ENCODE peak calls at places on chromosomes 13 and 19, in ten cellular contexts. D is A549, L is body of pancreas, K is heart left ventricle, G is tibial nerve, S is adrenal gland, B is IMR-90, Y is NB4, X is spleen, V is breast epithelium. U is an unnamed sample.

GRCh38 chr13:33639158-33639557 is 178.8 kb upstream of the RFC3 start:
- DNase-seq in B (peak), L (peak), V (no peak), G (no peak), K (no peak), X (no peak), D (no peak), S (peak), Y (peak), U (peak)

GRCh38 chr13:32228330-32229041 is 86.7 kb downstream of the ZAR1L start:
- DNase-seq in X (no peak), D (no peak), S (no peak), L (peak), K (no peak), B (peak), G (no peak), V (no peak), Y (no peak), U (no peak)

GRCh38 chr19:30565680-30566079 is 193.5 kb downstream of the ZNF536 start:
- DNase-seq in S (no peak), D (no peak), L (no peak), V (no peak), B (no peak), G (no peak), X (no peak), K (no peak), Y (no peak), U (no peak)

GRCh38 chr13:51590966-51591627 is 6.8 kb downstream of the WDFY2 start:
- DNase-seq in D (peak), V (no peak), B (peak), Y (peak), G (no peak), K (peak), X (no peak), S (peak), L (peak), U (peak)

GRCh38 chr19:52369463-52370340 is at the start of gene ZNF880:
- DNase-seq in S (peak), D (peak), L (peak), X (peak), G (peak), V (peak), B (peak), Y (no peak), K (peak), U (peak)

GRCh38 chr13:109145631-109146030 is 516.2 kb downstream of the MYO16 start:
- DNase-seq in L (peak), S (peak), Y (peak), G (no peak), K (peak), B (peak), V (no peak), X (no peak), D (peak), U (peak)

GRCh38 chr13:99336750-99337149 is 29.6 kb upstream of the GPR183 start:
- DNase-seq in Y (no peak), B (no peak), G (no peak), D (no peak), K (no peak), X (no peak), L (no peak), S (no peak), V (no peak), U (no peak)

GRCh38 chr13:95779522-95779921 is 102.6 kb downstream of the DNAJC3 start:
- DNase-seq in X (no peak), K (no peak), Y (no peak), V (no peak), L (no peak), D (no peak), B (no peak), G (no peak), S (no peak), U (no peak)

GRCh38 chr19:30274987-30275386 is 97.2 kb upstream of the ZNF536 start:
- DNase-seq in G (no peak), B (no peak), V (no peak), L (no peak), Y (no peak), X (no peak), S (no peak), D (no peak), K (no peak), U (no peak)

GRCh38 chr13:27907139-27907787 is 12.5 kb upstream of the PDX1 start:
- DNase-seq in K (no peak), D (no peak), V (no peak), B (no peak), Y (no peak), S (no peak), G (no peak), X (no peak), L (no peak), U (no peak)

GRCh38 chr13:109297628-109298027 is 488.8 kb downstream of the IRS2 start:
- DNase-seq in Y (no peak), V (no peak), B (peak), X (no peak), L (no peak), G (no peak), S (no peak), D (no peak), K (no peak), U (no peak)

GRCh38 chr13:114017966-114018365 is 44.1 kb upstream of the C13orf46 start:
- DNase-seq in Y (no peak), G (no peak), L (no peak), X (no peak), B (no peak), D (no peak), K (no peak), S (no peak), V (no peak), U (no peak)

GRCh38 chr13:23748591-23748990 is 140.6 kb downstream of the MIPEP start:
- DNase-seq in D (no peak), V (no peak), L (no peak), Y (no peak), K (no peak), B (no peak), S (no peak), X (no peak), G (no peak), U (no peak)

GRCh38 chr19:56403261-56403660 is 871 bp upstream of the ZNF583 start:
- DNase-seq in Y (no peak), X (no peak), V (no peak), B (peak), K (no peak), D (no peak), L (no peak), S (peak), G (no peak), U (no peak)

GRCh38 chr13:25253702-25254101 is 33.6 kb downstream of the MTMR6 start:
- DNase-seq in S (no peak), X (no peak), G (no peak), L (no peak), K (no peak), D (no peak), V (no peak), B (no peak), Y (no peak), U (no peak)

GRCh38 chr19:27890206-27890605 is 1322.7 kb downstream of the UQCRFS1 start:
- DNase-seq in K (no peak), B (no peak), G (no peak), D (no peak), V (no peak), S (no peak), Y (no peak), L (no peak), X (no peak), U (no peak)

GRCh38 chr19:39913682-39914333 is 20.6 kb downstream of the FCGBP start:
- DNase-seq in D (no peak), B (no peak), K (no peak), L (peak), Y (no peak), G (no peak), S (no peak), X (peak), V (no peak), U (no peak)

GRCh38 chr19:56098731-56099577 is 22.1 kb downstream of the ZNF787 start:
- DNase-seq in K (no peak), D (no peak), X (peak), G (no peak), L (no peak), V (no peak), S (no peak), Y (no peak), B (no peak), U (no peak)

GRCh38 chr13:101425623-101426022 is 9.3 kb upstream of the NALCN start:
- DNase-seq in L (no peak), K (no peak), V (no peak), S (no peak), B (no peak), D (no peak), Y (peak), G (no peak), X (no peak), U (no peak)

GRCh38 chr13:57739089-57739488 is 107.5 kb downstream of the PCDH17 start:
- DNase-seq in G (no peak), V (no peak), K (no peak), D (no peak), B (no peak), S (no peak), X (no peak), Y (no peak), L (no peak), U (no peak)

GRCh38 chr19:39765091-39766076 is 13.3 kb upstream of the LEUTX start:
- DNase-seq in D (peak), L (peak), V (no peak), K (peak), B (peak), Y (peak), S (peak), X (no peak), G (no peak), U (no peak)

GRCh38 chr13:102983496-102983895 is 82.7 kb downstream of the SLC10A2 start:
- DNase-seq in X (no peak), L (no peak), V (no peak), S (no peak), B (no peak), K (no peak), G (no peak), D (no peak), Y (no peak), U (no peak)

GRCh38 chr13:94640676-94641075 is 39.0 kb downstream of the GPR180 start:
- DNase-seq in X (no peak), B (peak), V (no peak), Y (no peak), S (no peak), K (no peak), L (no peak), D (no peak), G (no peak), U (no peak)

GRCh38 chr13:89554801-89555200 is 1792.7 kb upstream of the MIR17HG start:
- DNase-seq in G (no peak), S (no peak), Y (no peak), D (no peak), B (no peak), K (no peak), V (no peak), X (no peak), L (no peak), U (no peak)

GRCh38 chr13:41541142-41541938 is 84.0 kb downstream of the RGCC start:
- DNase-seq in S (no peak), B (no peak), Y (no peak), K (no peak), V (no peak), D (no peak), G (no peak), L (no peak), X (no peak), U (no peak)

GRCh38 chr19:55287361-55288079 is 3.7 kb downstream of the BRSK1 start:
- DNase-seq in Y (no peak), B (no peak), X (no peak), S (no peak), L (no peak), V (no peak), D (no peak), K (no peak), G (no peak), U (no peak)

GRCh38 chr13:81686877-81687276 is 1346.0 kb upstream of the SPRY2 start:
- DNase-seq in V (no peak), D (no peak), K (no peak), L (no peak), S (no peak), B (no peak), G (no peak), X (no peak), Y (no peak), U (no peak)

GRCh38 chr19:37128821-37129177 is 43.7 kb downstream of the ZNF585A start:
- DNase-seq in V (no peak), G (no peak), B (no peak), Y (no peak), X (no peak), K (no peak), L (no peak), D (no peak), S (no peak), U (no peak)

GRCh38 chr19:51687791-51688664 is 5.1 kb upstream of the SPACA6 start:
- DNase-seq in Y (no peak), K (peak), B (peak), V (no peak), G (peak), L (peak), D (peak), X (peak), S (peak), U (peak)

GRCh38 chr19:10289836-10290438 is at the start of gene ICAM5:
- DNase-seq in V (no peak), D (no peak), B (peak), G (no peak), L (no peak), K (no peak), X (peak), Y (peak), S (no peak), U (no peak)

GRCh38 chr19:8454218-8454617 is 9.4 kb downstream of the HNRNPM start:
- DNase-seq in Y (no peak), V (no peak), X (no peak), S (no peak), K (no peak), B (no peak), G (no peak), D (no peak), L (no peak), U (no peak)

GRCh38 chr13:42967660-42968059 is 24.4 kb downstream of the EPSTI1 start:
- DNase-seq in Y (no peak), S (peak), K (no peak), L (no peak), D (no peak), B (no peak), G (no peak), X (no peak), V (no peak), U (no peak)

GRCh38 chr19:28823338-28823961 is 389.5 kb downstream of the UQCRFS1 start:
- DNase-seq in B (no peak), K (no peak), Y (no peak), G (no peak), D (no peak), S (no peak), L (no peak), X (no peak), V (no peak), U (no peak)

GRCh38 chr19:30316000-30316491 is 56.1 kb upstream of the ZNF536 start:
- DNase-seq in S (no peak), B (no peak), K (no peak), G (no peak), X (no peak), Y (no peak), D (no peak), V (no peak), L (no peak), U (no peak)

GRCh38 chr13:33751151-33751550 is 66.8 kb upstream of the RFC3 start:
- DNase-seq in Y (no peak), V (no peak), K (no peak), X (no peak), L (no peak), S (no peak), D (no peak), G (no peak), B (peak), U (no peak)

GRCh38 chr19:53942001-53942786 is 20.5 kb upstream of the CACNG8 start:
- DNase-seq in Y (no peak), L (no peak), V (no peak), X (no peak), K (no peak), S (no peak), D (no peak), G (no peak), B (no peak), U (no peak)

GRCh38 chr13:70249332-70250064 is 141.2 kb upstream of the KLHL1 start:
- DNase-seq in D (no peak), K (no peak), X (no peak), S (no peak), G (no peak), B (no peak), Y (no peak), V (no peak), L (no peak), U (no peak)

GRCh38 chr13:23921451-23921888 is 24.2 kb upstream of the C1QTNF9B start:
- DNase-seq in D (no peak), G (no peak), B (peak), X (no peak), V (no peak), S (no peak), L (peak), K (no peak), Y (peak), U (no peak)

GRCh38 chr19:41886761-41887710 is 4.1 kb downstream of the ARHGEF1 start:
- DNase-seq in G (no peak), L (peak), X (peak), B (no peak), S (no peak), V (no peak), D (no peak), Y (peak), K (no peak), U (no peak)

GRCh38 chr19:35122687-35123551 is 7.3 kb downstream of the FXYD3 start:
- DNase-seq in L (no peak), V (no peak), K (no peak), D (no peak), Y (no peak), G (no peak), X (no peak), S (no peak), B (no peak), U (no peak)

GRCh38 chr19:46616631-46617322 is 8.1 kb downstream of the PTGIR start:
- DNase-seq in Y (peak), V (no peak), X (peak), D (peak), B (peak), S (peak), L (peak), K (peak), G (no peak), U (peak)
- TF ChIP-seq CTCF in Y (peak), V (peak), X (peak), D (peak), B (peak), S (peak), L (peak), K (peak), G (no peak), U (no peak)

GRCh38 chr19:5587661-5588060 is 19.9 kb upstream of the TINCR start:
- DNase-seq in D (no peak), L (no peak), G (no peak), K (no peak), Y (no peak), X (peak), B (no peak), S (no peak), V (no peak), U (no peak)

GRCh38 chr19:5585461-5586299 is 17.9 kb upstream of the TINCR start:
- DNase-seq in X (no peak), V (no peak), D (no peak), G (no peak), B (no peak), L (peak), Y (peak), S (peak), K (peak), U (no peak)

GRCh38 chr19:5587071-5587455 is 19.3 kb upstream of the TINCR start:
- DNase-seq in Y (no peak), X (peak), S (no peak), V (no peak), L (no peak), K (no peak), B (no peak), G (no peak), D (no peak), U (no peak)

GRCh38 chr19:5588441-5588840 is 20.7 kb upstream of the TINCR start:
- DNase-seq in D (no peak), Y (no peak), G (no peak), B (no peak), K (no peak), X (peak), L (no peak), V (no peak), S (peak), U (no peak)

GRCh38 chr19:5586300-5587070 is 18.7 kb upstream of the TINCR start:
- DNase-seq in Y (peak), D (no peak), V (no peak), S (no peak), G (no peak), L (no peak), X (no peak), K (no peak), B (no peak), U (no peak)
- TF ChIP-seq POLR2A in Y (no peak), D (no peak), V (no peak), S (no peak), G (no peak), L (no peak), X (no peak), K (no peak), B (no peak), U (no peak)

DNA sequence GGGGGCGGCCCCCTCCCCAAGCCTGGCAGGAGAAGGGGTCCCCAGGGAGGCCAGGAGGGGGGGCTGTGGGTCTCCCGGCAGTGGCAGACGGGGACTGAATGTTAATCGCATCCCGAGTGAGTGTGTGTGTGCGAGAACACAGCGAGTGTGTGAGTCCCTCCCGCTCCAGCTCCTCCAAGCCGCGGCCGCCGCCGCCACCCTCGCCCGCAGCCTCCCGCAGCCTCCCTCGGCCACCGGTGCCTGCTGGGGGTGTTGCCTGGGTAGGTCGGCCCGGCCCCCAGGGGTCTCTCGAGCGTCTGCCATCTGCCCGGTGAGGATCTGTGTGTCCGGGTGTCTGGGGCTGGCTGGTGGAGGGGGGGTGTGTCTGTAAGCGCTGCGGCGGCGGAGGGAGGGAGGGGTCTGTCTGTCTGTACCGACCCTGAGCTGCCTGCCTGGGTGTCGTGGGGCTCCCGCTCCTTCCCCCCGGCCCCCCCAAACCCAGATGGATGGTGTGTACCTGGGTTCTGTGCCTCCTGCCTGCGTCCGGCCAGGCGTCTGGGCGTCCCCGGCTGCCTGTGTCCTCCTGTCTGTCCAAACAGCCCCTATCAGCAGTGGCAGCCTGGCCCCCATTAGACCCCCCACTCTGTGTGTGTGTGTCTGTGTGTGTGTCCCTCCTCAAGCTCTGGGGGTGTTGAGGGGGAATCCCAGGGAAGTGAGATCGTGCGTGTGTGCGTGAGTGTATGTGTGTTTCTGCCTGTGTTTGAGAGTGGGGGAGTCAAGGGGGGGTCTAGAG is at the start of gene GRIN2D:
- DNase-seq in X (no peak), V (no peak), G (no peak), B (peak), S (no peak), K (no peak), L (no peak), D (no peak), Y (peak), U (no peak)
- TF ChIP-seq CTCF in X (no peak), V (no peak), G (no peak), B (peak), S (no peak), K (no peak), L (no peak), D (no peak), Y (peak), U (no peak)

GRCh38 chr19:16660763-16661479 is at the start of gene TMEM38A:
- DNase-seq in L (peak), G (peak), X (peak), D (no peak), K (peak), B (no peak), Y (peak), V (peak), S (peak), U (peak)
- TF ChIP-seq POLR2A in L (peak), G (no peak), X (no peak), D (peak), K (no peak), B (no peak), Y (peak), V (no peak), S (peak), U (no peak)

GRCh38 chr13:29254971-29255370 is 340.5 kb downstream of the SLC7A1 start:
- DNase-seq in S (no peak), G (no peak), K (no peak), V (no peak), X (no peak), L (no peak), B (no peak), D (no peak), Y (no peak), U (no peak)

GRCh38 chr13:29255567-29255966 is 339.9 kb downstream of the SLC7A1 start:
- DNase-seq in K (no peak), D (no peak), V (no peak), B (no peak), S (no peak), X (no peak), L (no peak), G (no peak), Y (no peak), U (no peak)

GRCh38 chr13:29266261-29266660 is 329.2 kb downstream of the SLC7A1 start:
- DNase-seq in S (no peak), L (no peak), Y (no peak), G (no peak), K (no peak), D (no peak), X (no peak), V (no peak), B (no peak), U (no peak)

GRCh38 chr13:29260684-29261083 is 334.8 kb downstream of the SLC7A1 start:
- DNase-seq in B (no peak), V (no peak), L (no peak), G (no peak), S (no peak), K (no peak), D (no peak), Y (peak), X (no peak), U (no peak)
- TF ChIP-seq CTCF in B (no peak), V (no peak), L (no peak), G (no peak), S (no peak), K (peak), D (no peak), Y (peak), X (no peak), U (no peak)

U was measured in ovary.